ENCODE peak calls at places on chromosome 9, in nine cellular contexts. L, K, X, F, W, E, S, Y and C are unnamed samples.

GRCh38 chr9:129174724-129175514 is 3.1 kb downstream of the IER5L start:
- DNase-seq in L (no peak), K (peak), X (peak), F (peak), W (peak), E (peak), S (peak), Y (peak), C (peak)

GRCh38 chr9:3398232-3398648 is 127.6 kb downstream of the RFX3 start:
- DNase-seq in L (no peak), K (no peak), X (no peak), F (no peak), W (no peak), E (no peak), S (no peak), Y (no peak), C (no peak)

GRCh38 chr9:68791169-68791568 is 86.1 kb downstream of the PIP5K1B start:
- DNase-seq in L (no peak), K (no peak), X (no peak), F (no peak), W (no peak), E (no peak), S (no peak), Y (no peak), C (no peak)

GRCh38 chr9:21527579-21527978 is 45.5 kb upstream of the IFNE start:
- DNase-seq in L (no peak), K (no peak), X (no peak), F (no peak), W (peak), E (no peak), S (no peak), Y (no peak), C (no peak)

GRCh38 chr9:4837768-4838546 is 45.2 kb downstream of the RCL1 start:
- DNase-seq in L (no peak), K (no peak), X (no peak), F (no peak), W (no peak), E (no peak), S (no peak), Y (no peak), C (no peak)

GRCh38 chr9:121598167-121599000 is 53.0 kb upstream of the DAB2IP start:
- DNase-seq in L (no peak), K (peak), X (peak), F (peak), W (no peak), E (peak), S (peak), Y (peak), C (peak)

GRCh38 chr9:136655244-136656225 is 7.2 kb upstream of the EGFL7 start:
- DNase-seq in L (no peak), K (no peak), X (no peak), F (no peak), W (peak), E (no peak), S (peak), Y (no peak), C (peak)

GRCh38 chr9:33466565-33467495 is 6.9 kb downstream of the NOL6 start:
- DNase-seq in L (no peak), K (peak), X (peak), F (peak), W (peak), E (peak), S (peak), Y (peak), C (peak)

GRCh38 chr9:130871395-130872057 is 25.1 kb downstream of the QRFP start:
- DNase-seq in L (no peak), K (peak), X (no peak), F (no peak), W (peak), E (no peak), S (no peak), Y (no peak), C (no peak)

GRCh38 chr9:68970150-68970549 is 43.8 kb downstream of the PRKACG start:
- DNase-seq in L (no peak), K (no peak), X (peak), F (no peak), W (no peak), E (no peak), S (no peak), Y (peak), C (no peak)

GRCh38 chr9:124010665-124011321 is 775 bp upstream of the LHX2 start:
- DNase-seq in L (no peak), K (no peak), X (no peak), F (no peak), W (peak), E (no peak), S (no peak), Y (no peak), C (no peak)

GRCh38 chr9:116002624-116003023 is 151.0 kb upstream of the PAPPA start:
- DNase-seq in L (no peak), K (peak), X (no peak), F (peak), W (no peak), E (no peak), S (no peak), Y (no peak), C (no peak)

GRCh38 chr9:133532937-133533668 is 1.4 kb upstream of the ADAMTSL2 start:
- DNase-seq in L (no peak), K (peak), X (peak), F (peak), W (peak), E (no peak), S (peak), Y (peak), C (peak)

GRCh38 chr9:96067004-96067403 is 191.5 kb downstream of the ERCC6L2 start:
- DNase-seq in L (no peak), K (no peak), X (no peak), F (peak), W (no peak), E (no peak), S (peak), Y (no peak), C (peak)

GRCh38 chr9:96458226-96458625 is 8.3 kb downstream of the HABP4 start:
- DNase-seq in L (no peak), K (no peak), X (no peak), F (no peak), W (no peak), E (no peak), S (no peak), Y (no peak), C (no peak)

GRCh38 chr9:21709464-21710058 is 92.9 kb upstream of the MTAP start:
- DNase-seq in L (no peak), K (no peak), X (peak), F (peak), W (no peak), E (no peak), S (no peak), Y (peak), C (peak)

GRCh38 chr9:6199596-6199995 is 16.0 kb upstream of the IL33 start:
- DNase-seq in L (no peak), K (no peak), X (no peak), F (no peak), W (no peak), E (no peak), S (no peak), Y (no peak), C (no peak)

DNA sequence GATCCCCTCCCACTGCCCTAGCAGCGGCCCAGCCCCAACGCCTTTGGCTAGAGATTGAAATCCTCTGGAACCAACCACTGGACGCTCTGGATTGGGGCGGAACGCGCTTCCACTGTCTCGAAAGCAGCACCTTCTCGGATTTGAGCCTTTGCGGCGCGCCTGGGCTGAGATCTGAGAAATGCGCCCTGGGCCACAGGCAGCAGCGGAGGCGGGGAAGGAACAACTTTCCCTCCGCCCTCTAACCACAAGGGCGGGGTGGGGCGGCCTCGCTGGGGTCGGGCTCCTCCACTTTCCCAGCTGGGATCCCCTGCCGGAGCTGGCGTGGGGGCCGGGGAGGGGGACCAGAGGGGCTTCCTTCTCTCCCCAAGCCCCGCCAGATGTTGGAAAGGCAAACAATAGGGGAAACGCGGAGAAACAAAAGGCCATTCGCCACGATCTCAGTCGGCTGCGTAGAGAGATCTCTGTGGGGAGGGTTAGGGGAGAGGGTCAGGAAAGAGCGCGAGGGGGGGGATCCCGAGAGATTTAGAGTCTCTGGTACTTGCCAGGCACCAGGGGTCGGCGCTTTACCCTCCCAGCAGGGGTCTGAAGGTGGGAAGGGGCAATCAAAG is 1.2 kb downstream of the MOB3B start:
- DNase-seq in L (peak), K (peak), X (peak), F (peak), W (peak), E (peak), S (peak), Y (peak), C (peak)
- TF ChIP-seq POLR2A in L (peak), K (no peak), X (peak), F (no peak), W (peak), E (peak), S (no peak), Y (peak), C (no peak)

DNA sequence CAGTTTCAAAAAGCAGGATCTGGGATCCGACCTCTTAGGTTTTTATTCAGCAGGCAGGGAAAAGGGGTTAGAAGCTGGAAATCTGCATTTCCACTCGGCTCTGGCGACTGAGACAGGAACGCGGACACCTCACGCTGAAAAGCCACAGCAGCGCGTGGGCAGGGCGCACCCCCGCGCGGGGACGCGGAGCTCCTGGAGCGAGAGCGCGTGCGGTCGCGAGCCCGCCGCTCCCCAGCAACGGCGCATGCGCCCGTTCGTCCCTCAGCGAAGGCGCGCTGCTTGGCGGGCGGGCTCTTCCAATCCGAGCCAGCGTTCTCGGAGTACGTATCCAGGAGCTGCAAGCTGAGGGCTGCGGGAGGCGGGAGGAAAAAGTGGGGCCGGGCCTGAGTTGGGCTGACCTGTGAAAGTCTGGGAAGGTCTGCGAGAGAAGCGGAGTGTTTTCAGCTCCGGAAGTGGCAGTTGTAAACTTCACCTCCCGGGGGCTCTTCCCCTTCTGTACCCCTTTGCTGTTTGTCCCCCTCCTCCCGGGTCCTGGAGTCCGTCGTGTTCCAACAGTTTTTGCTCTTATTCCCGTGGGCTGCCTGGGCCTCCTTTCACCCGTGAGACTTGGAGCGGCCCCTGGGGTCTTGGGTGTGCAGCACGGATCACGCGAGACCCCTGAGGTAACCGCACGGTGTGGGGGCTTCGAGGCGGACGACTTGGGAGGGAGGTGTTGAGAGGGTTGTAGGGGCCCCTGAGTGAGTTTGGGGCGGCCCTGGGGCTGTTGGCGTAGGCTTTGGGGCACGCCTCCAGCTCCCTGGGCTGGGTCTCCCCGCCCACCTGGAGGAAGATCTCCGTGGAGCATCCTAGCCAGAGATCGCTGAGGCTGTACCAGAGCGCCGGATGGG is at the start of gene CCDC171:
- DNase-seq in L (peak), K (peak), X (peak), F (peak), W (peak), E (peak), S (peak), Y (peak), C (peak)
- TF ChIP-seq POLR2A in L (peak), K (peak), X (peak), F (no peak), W (peak), E (no peak), S (no peak), Y (peak), C (peak)

DNA sequence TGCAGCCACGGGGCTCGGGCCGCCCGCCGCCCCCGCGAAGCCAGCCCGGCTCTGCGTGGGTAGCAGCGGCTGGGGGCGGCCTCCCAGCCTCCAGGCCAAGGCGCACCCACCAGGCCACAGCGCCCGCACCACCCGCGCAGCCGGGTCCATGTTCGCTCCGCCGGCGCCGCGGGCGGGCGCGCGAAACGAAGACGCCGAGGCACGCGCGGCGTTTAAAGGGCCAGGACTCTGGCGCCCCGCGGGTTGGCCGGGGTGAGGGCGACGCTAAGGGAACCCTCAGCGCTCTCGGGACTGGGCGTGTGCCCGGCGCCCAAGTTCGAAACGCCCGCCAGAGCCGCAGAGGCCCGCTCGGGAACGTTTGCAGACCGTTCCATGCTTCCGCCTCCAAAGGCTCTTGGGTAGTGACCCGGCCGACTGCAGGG is at the start of gene PTGES2:
- DNase-seq in L (no peak), K (peak), X (peak), F (peak), W (peak), E (peak), S (peak), Y (peak), C (peak)
- TF ChIP-seq POLR2A in L (no peak), K (no peak), X (no peak), F (no peak), W (no peak), E (no peak), S (no peak), Y (peak), C (peak)

GRCh38 chr9:127828262-127829031 is 25.8 kb downstream of the FPGS start:
- DNase-seq in L (no peak), K (peak), X (peak), F (peak), W (peak), E (peak), S (peak), Y (peak), C (peak)
- TF ChIP-seq POLR2A in L (peak), K (peak), X (peak), F (no peak), W (peak), E (no peak), S (no peak), Y (peak), C (peak)